ENCODE peak calls at places on chromosomes 2 and 18, in six cellular contexts. One of them, this sample, is unnamed.

GRCh38 chr2:50582164-50582563 is 449.8 kb downstream of the NRXN1 start:
- DNase-seq in HepG2: no peak
- DNase-seq in K562: no peak
- DNase-seq in GM12878: no peak
- DNase-seq in SK-N-SH: no peak
- DNase-seq in H1: no peak
- DNase-seq in this sample: no peak

GRCh38 chr2:28656937-28657615 is 94.6 kb upstream of the PPP1CB start:
- DNase-seq in HepG2: peak; percentile 39
- DNase-seq in K562: no peak
- DNase-seq in GM12878: no peak
- DNase-seq in SK-N-SH: no peak
- DNase-seq in H1: no peak
- DNase-seq in this sample: no peak

GRCh38 chr2:68766378-68766845 is 31.8 kb downstream of the ARHGAP25 start:
- DNase-seq in HepG2: no peak
- DNase-seq in K562: no peak
- DNase-seq in GM12878: no peak
- DNase-seq in SK-N-SH: no peak
- DNase-seq in H1: no peak
- DNase-seq in this sample: peak; percentile 94

GRCh38 chr2:165361511-165361910 is 108.0 kb upstream of the CSRNP3 start:
- DNase-seq in HepG2: no peak
- DNase-seq in K562: no peak
- DNase-seq in GM12878: no peak
- DNase-seq in SK-N-SH: no peak
- DNase-seq in H1: no peak
- DNase-seq in this sample: no peak

GRCh38 chr2:67600472-67600871 is 203.3 kb downstream of the ETAA1 start:
- DNase-seq in HepG2: no peak
- DNase-seq in K562: peak; percentile 13
- DNase-seq in GM12878: no peak
- DNase-seq in SK-N-SH: no peak
- DNase-seq in H1: no peak
- DNase-seq in this sample: no peak

GRCh38 chr2:96547751-96548161 is 11.2 kb downstream of the ARID5A start:
- DNase-seq in HepG2: no peak
- DNase-seq in K562: no peak
- DNase-seq in GM12878: no peak
- DNase-seq in SK-N-SH: no peak
- DNase-seq in H1: no peak
- DNase-seq in this sample: no peak

GRCh38 chr2:14773696-14774095 is 141.2 kb downstream of the LRATD1 start:
- DNase-seq in HepG2: no peak
- DNase-seq in K562: no peak
- DNase-seq in GM12878: no peak
- DNase-seq in SK-N-SH: no peak
- DNase-seq in H1: no peak
- DNase-seq in this sample: no peak

GRCh38 chr2:54771166-54771565 is 47.7 kb downstream of the EML6 start:
- DNase-seq in HepG2: no peak
- DNase-seq in K562: no peak
- DNase-seq in GM12878: no peak
- DNase-seq in SK-N-SH: peak; percentile 30
- DNase-seq in H1: no peak
- DNase-seq in this sample: no peak

GRCh38 chr2:201205516-201205850 is 22.5 kb downstream of the CASP10 start:
- DNase-seq in HepG2: no peak
- DNase-seq in K562: no peak
- DNase-seq in GM12878: no peak
- DNase-seq in SK-N-SH: no peak
- DNase-seq in H1: no peak
- DNase-seq in this sample: no peak

GRCh38 chr2:213187833-213188532 is 36.6 kb upstream of the IKZF2 start:
- DNase-seq in HepG2: peak; percentile 84
- DNase-seq in K562: no peak
- DNase-seq in GM12878: no peak
- DNase-seq in SK-N-SH: no peak
- DNase-seq in H1: peak; percentile 69
- DNase-seq in this sample: no peak

GRCh38 chr2:185734658-185735057 is 3.9 kb upstream of the FSIP2 start:
- DNase-seq in HepG2: no peak
- DNase-seq in K562: no peak
- DNase-seq in GM12878: no peak
- DNase-seq in SK-N-SH: no peak
- DNase-seq in H1: no peak
- DNase-seq in this sample: no peak

GRCh38 chr2:172439911-172440310 is 12.5 kb downstream of the ITGA6 start:
- DNase-seq in HepG2: no peak
- DNase-seq in K562: no peak
- DNase-seq in GM12878: no peak
- DNase-seq in SK-N-SH: no peak
- DNase-seq in H1: no peak
- DNase-seq in this sample: no peak

GRCh38 chr2:172438064-172438421 is 10.7 kb downstream of the ITGA6 start:
- DNase-seq in HepG2: no peak
- DNase-seq in K562: no peak
- DNase-seq in GM12878: no peak
- DNase-seq in SK-N-SH: no peak
- DNase-seq in H1: no peak
- DNase-seq in this sample: no peak

GRCh38 chr2:172437419-172438063 is 10.2 kb downstream of the ITGA6 start:
- DNase-seq in HepG2: no peak
- DNase-seq in K562: no peak
- DNase-seq in GM12878: peak; percentile 16
- DNase-seq in SK-N-SH: no peak
- DNase-seq in H1: no peak
- DNase-seq in this sample: peak; percentile 27

GRCh38 chr2:172439509-172439860 is 12.1 kb downstream of the ITGA6 start:
- DNase-seq in HepG2: no peak
- DNase-seq in K562: no peak
- DNase-seq in GM12878: no peak
- DNase-seq in SK-N-SH: no peak
- DNase-seq in H1: no peak
- DNase-seq in this sample: no peak

GRCh38 chr2:172438741-172439508 is 11.5 kb downstream of the ITGA6 start:
- DNase-seq in HepG2: no peak
- DNase-seq in K562: no peak
- DNase-seq in GM12878: no peak
- DNase-seq in SK-N-SH: no peak
- DNase-seq in H1: no peak
- DNase-seq in this sample: no peak
- TF ChIP-seq GABPA in HepG2: no peak
- TF ChIP-seq GABPA in K562: no peak
- TF ChIP-seq GABPA in GM12878: no peak
- TF ChIP-seq GABPA in SK-N-SH: no peak
- TF ChIP-seq GABPA in H1: no peak
- TF ChIP-seq GABPA in this sample: no peak

GRCh38 chr2:3986063-3986462 is 282.7 kb downstream of the DCDC2C start:
- DNase-seq in HepG2: no peak
- DNase-seq in K562: no peak
- DNase-seq in GM12878: no peak
- DNase-seq in SK-N-SH: no peak
- DNase-seq in H1: no peak
- DNase-seq in this sample: no peak

GRCh38 chr2:3982160-3982559 is 278.8 kb downstream of the DCDC2C start:
- DNase-seq in HepG2: no peak
- DNase-seq in K562: no peak
- DNase-seq in GM12878: no peak
- DNase-seq in SK-N-SH: no peak
- DNase-seq in H1: no peak
- DNase-seq in this sample: no peak

GRCh38 chr2:3981446-3981845 is 278.1 kb downstream of the DCDC2C start:
- DNase-seq in HepG2: no peak
- DNase-seq in K562: no peak
- DNase-seq in GM12878: no peak
- DNase-seq in SK-N-SH: no peak
- DNase-seq in H1: no peak
- DNase-seq in this sample: no peak

DNA sequence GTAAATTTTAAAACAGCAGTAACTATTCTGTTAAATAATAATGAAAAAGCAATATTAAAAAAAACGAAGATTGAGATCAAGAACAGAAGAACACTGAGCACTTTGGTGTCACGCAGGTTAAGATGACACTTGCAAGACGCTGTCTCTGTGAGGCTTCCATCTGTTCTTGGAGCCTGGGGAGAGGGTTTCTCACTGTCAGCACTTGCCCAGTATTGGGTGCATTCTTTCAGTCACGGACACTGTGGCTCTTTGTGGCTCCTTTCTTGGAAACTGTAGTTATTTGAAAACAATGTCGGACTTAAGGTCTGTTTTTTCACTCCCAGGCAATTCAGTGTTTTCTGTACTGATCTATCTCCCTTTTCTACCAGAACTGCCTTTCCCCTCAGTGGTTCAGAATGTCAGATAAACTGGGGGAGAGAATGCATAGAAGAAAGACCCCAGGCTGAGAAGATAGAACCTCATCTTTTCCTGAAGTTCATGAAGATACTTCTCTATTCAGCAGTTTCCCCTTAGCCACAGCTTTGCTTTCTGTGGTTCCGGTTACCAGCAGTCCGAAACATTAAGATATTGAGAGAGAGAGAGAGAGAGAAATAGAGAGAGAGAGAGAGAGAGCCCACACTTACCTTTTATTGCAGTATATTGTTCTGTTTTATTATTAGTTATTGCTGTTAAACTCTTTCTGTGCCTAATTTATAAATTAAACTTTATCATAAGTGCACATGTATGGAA is 283.3 kb downstream of the DCDC2C start:
- DNase-seq in HepG2: no peak
- DNase-seq in K562: no peak
- DNase-seq in GM12878: no peak
- DNase-seq in SK-N-SH: no peak
- DNase-seq in H1: no peak
- DNase-seq in this sample: no peak
- TF ChIP-seq GABPA in HepG2: no peak
- TF ChIP-seq GABPA in K562: no peak
- TF ChIP-seq GABPA in GM12878: no peak
- TF ChIP-seq GABPA in SK-N-SH: no peak
- TF ChIP-seq GABPA in H1: no peak
- TF ChIP-seq GABPA in this sample: no peak

DNA sequence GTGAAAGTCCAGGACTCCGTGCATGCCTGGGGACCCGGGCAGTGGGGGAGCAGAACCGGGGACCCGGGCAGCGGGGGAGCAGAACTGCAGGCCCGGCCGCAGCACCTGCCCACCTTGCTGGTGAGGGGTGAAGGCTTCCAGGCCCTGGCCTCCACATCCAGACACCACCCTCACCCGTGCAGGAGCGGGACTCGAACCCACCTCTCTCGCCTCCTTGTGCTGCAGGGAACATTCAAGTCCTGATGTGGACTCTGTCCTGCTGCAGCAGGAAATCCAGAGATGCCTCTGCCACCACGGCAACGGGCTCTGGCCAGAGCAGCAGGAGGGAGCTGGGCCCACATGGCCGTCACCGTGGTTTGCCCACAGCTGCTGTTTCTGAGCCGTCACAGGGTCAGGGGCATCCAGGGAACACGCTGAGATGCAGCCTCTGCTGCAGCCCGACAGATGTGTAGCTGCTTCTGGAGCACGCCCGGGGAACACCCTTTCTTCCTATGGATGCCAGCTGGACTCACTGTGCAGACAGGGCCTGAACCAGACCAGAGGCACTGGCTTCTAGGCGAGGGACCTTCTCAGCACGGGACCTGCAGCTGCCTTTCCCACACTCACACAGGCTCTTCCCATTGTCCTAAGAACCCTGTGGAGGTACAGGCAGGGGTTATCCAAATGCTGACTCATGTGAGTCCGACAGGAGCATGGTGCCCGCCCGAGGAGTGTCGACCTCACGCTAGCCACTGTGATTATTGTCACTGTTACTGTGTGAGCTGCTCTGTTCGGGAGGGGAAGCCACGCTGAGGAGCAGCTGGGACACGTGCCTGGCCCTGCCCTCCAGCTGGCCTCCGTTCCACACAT is 89.2 kb upstream of the CTDP1 start:
- DNase-seq in HepG2: no peak
- DNase-seq in K562: no peak
- DNase-seq in GM12878: no peak
- DNase-seq in SK-N-SH: no peak
- DNase-seq in H1: no peak
- DNase-seq in this sample: no peak
- TF ChIP-seq GABPA in HepG2: no peak
- TF ChIP-seq GABPA in K562: no peak
- TF ChIP-seq GABPA in GM12878: no peak
- TF ChIP-seq GABPA in SK-N-SH: no peak
- TF ChIP-seq GABPA in H1: no peak
- TF ChIP-seq GABPA in this sample: no peak

GRCh38 chr18:75249672-75250470 is 39.3 kb downstream of the TSHZ1 start:
- DNase-seq in HepG2: no peak
- DNase-seq in K562: peak; percentile 6
- DNase-seq in GM12878: no peak
- DNase-seq in SK-N-SH: no peak
- DNase-seq in H1: no peak
- DNase-seq in this sample: peak; percentile 68

GRCh38 chr18:75249192-75249551 is 38.6 kb downstream of the TSHZ1 start:
- DNase-seq in HepG2: no peak
- DNase-seq in K562: no peak
- DNase-seq in GM12878: no peak
- DNase-seq in SK-N-SH: no peak
- DNase-seq in H1: no peak
- DNase-seq in this sample: no peak

GRCh38 chr18:75248426-75249191 is 38.0 kb downstream of the TSHZ1 start:
- DNase-seq in HepG2: no peak
- DNase-seq in K562: no peak
- DNase-seq in GM12878: no peak
- DNase-seq in SK-N-SH: no peak
- DNase-seq in H1: no peak
- DNase-seq in this sample: no peak

GRCh38 chr18:75247041-75247551 is 36.5 kb downstream of the TSHZ1 start:
- DNase-seq in HepG2: no peak
- DNase-seq in K562: no peak
- DNase-seq in GM12878: no peak
- DNase-seq in SK-N-SH: peak; percentile 53
- DNase-seq in H1: no peak
- DNase-seq in this sample: peak; percentile 60

DNA sequence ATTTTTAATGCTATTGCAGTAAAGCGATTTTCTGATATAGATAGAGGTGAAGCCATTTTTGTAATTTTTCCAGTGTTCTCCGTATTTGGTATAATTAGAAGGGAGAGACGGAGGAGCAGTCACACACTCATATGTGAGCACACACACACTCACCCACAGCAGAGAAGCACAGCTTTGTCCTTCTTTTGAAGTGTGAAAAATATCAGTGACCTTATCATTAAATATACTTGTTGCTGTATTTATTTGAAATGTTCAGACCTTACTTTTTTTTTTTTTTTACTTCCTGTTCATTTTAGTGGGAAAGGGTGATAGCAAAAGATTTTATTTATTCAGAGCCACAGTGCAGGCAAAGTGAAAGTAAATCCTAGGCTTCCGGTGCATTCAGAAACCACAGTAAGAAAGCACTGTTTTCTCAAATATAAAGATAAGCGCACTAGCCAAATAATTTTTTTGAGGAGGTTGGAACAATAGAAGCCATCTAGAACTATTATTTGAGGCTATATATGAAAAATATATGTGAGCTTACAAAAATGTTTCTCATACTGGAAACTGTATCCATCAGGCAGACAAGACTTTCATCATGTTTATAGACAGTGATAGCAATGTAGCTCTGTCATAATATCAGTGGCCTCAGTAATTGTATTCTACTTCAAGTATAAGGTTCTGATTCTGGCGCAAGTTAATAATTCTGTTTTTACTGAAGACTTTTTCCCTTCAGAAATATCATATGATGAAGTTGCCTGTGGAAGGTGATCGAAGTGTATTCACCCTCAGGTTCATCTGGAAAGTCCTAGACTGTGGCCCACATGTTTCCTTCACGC is 37.2 kb downstream of the TSHZ1 start:
- DNase-seq in HepG2: peak; percentile 6
- DNase-seq in K562: no peak
- DNase-seq in GM12878: no peak
- DNase-seq in SK-N-SH: no peak
- DNase-seq in H1: no peak
- DNase-seq in this sample: peak; percentile 15
- TF ChIP-seq GABPA in HepG2: no peak
- TF ChIP-seq GABPA in K562: peak; percentile 48
- TF ChIP-seq GABPA in GM12878: peak; percentile 43
- TF ChIP-seq GABPA in SK-N-SH: no peak
- TF ChIP-seq GABPA in H1: no peak
- TF ChIP-seq GABPA in this sample: no peak

This sample was measured in HL-60.